ENCODE peak calls at places on chromosomes 7 and 10, in four cellular contexts. One of them, this sample, is unnamed.

GRCh38 chr7:105651798-105652197 is 70.5 kb upstream of the EFCAB10 start:
- DNase-seq in tibial nerve: no peak
- DNase-seq in adrenal gland: no peak
- DNase-seq in lower leg skin: no peak
- DNase-seq in this sample: no peak

GRCh38 chr7:131325179-131325840 is 2.4 kb upstream of the MKLN1 start:
- DNase-seq in tibial nerve: no peak
- DNase-seq in adrenal gland: no peak
- DNase-seq in lower leg skin: no peak
- DNase-seq in this sample: no peak

GRCh38 chr7:29342761-29343160 is 148.2 kb downstream of the CHN2 start:
- DNase-seq in tibial nerve: no peak
- DNase-seq in adrenal gland: no peak
- DNase-seq in lower leg skin: no peak
- DNase-seq in this sample: no peak

GRCh38 chr10:42975558-42976352 is 101.1 kb upstream of the RET start:
- DNase-seq in tibial nerve: peak
- DNase-seq in adrenal gland: peak
- DNase-seq in lower leg skin: no peak
- DNase-seq in this sample: no peak

GRCh38 chr7:123601530-123601929 is at the start of gene ASB15:
- DNase-seq in tibial nerve: no peak
- DNase-seq in adrenal gland: no peak
- DNase-seq in lower leg skin: no peak
- DNase-seq in this sample: peak

GRCh38 chr10:122462533-122463465 is 1.4 kb downstream of the HTRA1 start:
- DNase-seq in tibial nerve: no peak
- DNase-seq in adrenal gland: peak
- DNase-seq in lower leg skin: peak
- DNase-seq in this sample: peak

GRCh38 chr10:30691601-30692015 is 62.1 kb upstream of the LYZL2 start:
- DNase-seq in tibial nerve: no peak
- DNase-seq in adrenal gland: no peak
- DNase-seq in lower leg skin: no peak
- DNase-seq in this sample: no peak

GRCh38 chr10:34492081-34492480 is 323.0 kb downstream of the PARD3 start:
- DNase-seq in tibial nerve: no peak
- DNase-seq in adrenal gland: no peak
- DNase-seq in lower leg skin: no peak
- DNase-seq in this sample: no peak

GRCh38 chr10:50325449-50326188 is 74.3 kb upstream of the ASAH2 start:
- DNase-seq in tibial nerve: peak
- DNase-seq in adrenal gland: peak
- DNase-seq in lower leg skin: peak
- DNase-seq in this sample: no peak

GRCh38 chr10:73744690-73744994 is 470 bp downstream of the SEC24C start:
- DNase-seq in tibial nerve: peak
- DNase-seq in adrenal gland: peak
- DNase-seq in lower leg skin: peak
- DNase-seq in this sample: peak

GRCh38 chr7:25495342-25495855 is 267.1 kb upstream of the NPVF start:
- DNase-seq in tibial nerve: peak
- DNase-seq in adrenal gland: no peak
- DNase-seq in lower leg skin: no peak
- DNase-seq in this sample: no peak

GRCh38 chr10:53130337-53130736 is 357.8 kb upstream of the MBL2 start:
- DNase-seq in tibial nerve: no peak
- DNase-seq in adrenal gland: no peak
- DNase-seq in lower leg skin: no peak
- DNase-seq in this sample: no peak

GRCh38 chr10:69847458-69847857 is 45.8 kb downstream of the COL13A1 start:
- DNase-seq in tibial nerve: no peak
- DNase-seq in adrenal gland: no peak
- DNase-seq in lower leg skin: no peak
- DNase-seq in this sample: no peak

GRCh38 chr10:29257106-29257783 is 31.6 kb upstream of the LYZL1 start:
- DNase-seq in tibial nerve: peak
- DNase-seq in adrenal gland: peak
- DNase-seq in lower leg skin: peak
- DNase-seq in this sample: peak

GRCh38 chr10:11345224-11346054 is 266.0 kb downstream of the USP6NL start:
- DNase-seq in tibial nerve: no peak
- DNase-seq in adrenal gland: no peak
- DNase-seq in lower leg skin: peak
- DNase-seq in this sample: no peak

GRCh38 chr7:91718071-91718470 is 162.4 kb downstream of the MTERF1 start:
- DNase-seq in tibial nerve: no peak
- DNase-seq in adrenal gland: no peak
- DNase-seq in lower leg skin: no peak
- DNase-seq in this sample: no peak

GRCh38 chr7:148950806-148951205 is 66.7 kb upstream of the EZH2 start:
- DNase-seq in tibial nerve: no peak
- DNase-seq in adrenal gland: no peak
- DNase-seq in lower leg skin: no peak
- DNase-seq in this sample: no peak

GRCh38 chr7:154978045-154978444 is 24.9 kb downstream of the PAXIP1 start:
- DNase-seq in tibial nerve: no peak
- DNase-seq in adrenal gland: no peak
- DNase-seq in lower leg skin: no peak
- DNase-seq in this sample: no peak

GRCh38 chr7:32957326-32958045 is at the start of gene FKBP9:
- DNase-seq in tibial nerve: peak
- DNase-seq in adrenal gland: peak
- DNase-seq in lower leg skin: peak
- DNase-seq in this sample: peak

GRCh38 chr7:778271-778967 is 51.3 kb upstream of the PRKAR1B start:
- DNase-seq in tibial nerve: no peak
- DNase-seq in adrenal gland: no peak
- DNase-seq in lower leg skin: no peak
- DNase-seq in this sample: no peak

GRCh38 chr10:25661632-25662031 is 272.4 kb upstream of the MYO3A start:
- DNase-seq in tibial nerve: no peak
- DNase-seq in adrenal gland: no peak
- DNase-seq in lower leg skin: no peak
- DNase-seq in this sample: no peak

GRCh38 chr10:8898745-8899330 is 844.4 kb downstream of the GATA3 start:
- DNase-seq in tibial nerve: no peak
- DNase-seq in adrenal gland: no peak
- DNase-seq in lower leg skin: no peak
- DNase-seq in this sample: no peak

GRCh38 chr7:90401989-90402388 is 1.3 kb upstream of the CLDN12 start:
- DNase-seq in tibial nerve: no peak
- DNase-seq in adrenal gland: peak
- DNase-seq in lower leg skin: no peak
- DNase-seq in this sample: no peak

GRCh38 chr10:13990918-13991317 is 339.8 kb downstream of the FRMD4A start:
- DNase-seq in tibial nerve: no peak
- DNase-seq in adrenal gland: no peak
- DNase-seq in lower leg skin: no peak
- DNase-seq in this sample: no peak

GRCh38 chr7:106862317-106863183 is 2.5 kb upstream of the PIK3CG start:
- DNase-seq in tibial nerve: no peak
- DNase-seq in adrenal gland: no peak
- DNase-seq in lower leg skin: no peak
- DNase-seq in this sample: no peak

GRCh38 chr7:6636741-6637543 is at the start of gene ZNF316:
- DNase-seq in tibial nerve: no peak
- DNase-seq in adrenal gland: peak
- DNase-seq in lower leg skin: no peak
- DNase-seq in this sample: peak

GRCh38 chr10:644076-644942 is 45.2 kb downstream of the DIP2C start:
- DNase-seq in tibial nerve: no peak
- DNase-seq in adrenal gland: no peak
- DNase-seq in lower leg skin: no peak
- DNase-seq in this sample: no peak

GRCh38 chr10:105879396-105879795 is 1238.3 kb downstream of the SORCS3 start:
- DNase-seq in tibial nerve: no peak
- DNase-seq in adrenal gland: no peak
- DNase-seq in lower leg skin: no peak
- DNase-seq in this sample: no peak

GRCh38 chr7:39672176-39672575 is 48.8 kb downstream of the RALA start:
- DNase-seq in tibial nerve: no peak
- DNase-seq in adrenal gland: no peak
- DNase-seq in lower leg skin: no peak
- DNase-seq in this sample: no peak

GRCh38 chr7:145212050-145212449 is 376.2 kb upstream of the TPK1 start:
- DNase-seq in tibial nerve: no peak
- DNase-seq in adrenal gland: no peak
- DNase-seq in lower leg skin: no peak
- DNase-seq in this sample: no peak

GRCh38 chr10:133325761-133326463 is 10.8 kb downstream of the CALY start:
- DNase-seq in tibial nerve: no peak
- DNase-seq in adrenal gland: no peak
- DNase-seq in lower leg skin: no peak
- DNase-seq in this sample: no peak

GRCh38 chr10:78575400-78575799 is 493.4 kb upstream of the ZMIZ1 start:
- DNase-seq in tibial nerve: no peak
- DNase-seq in adrenal gland: no peak
- DNase-seq in lower leg skin: no peak
- DNase-seq in this sample: no peak

GRCh38 chr7:78734626-78735025 is 718.8 kb downstream of the MAGI2 start:
- DNase-seq in tibial nerve: no peak
- DNase-seq in adrenal gland: no peak
- DNase-seq in lower leg skin: no peak
- DNase-seq in this sample: no peak

GRCh38 chr10:17409170-17409733 is 45.1 kb downstream of the ST8SIA6 start:
- DNase-seq in tibial nerve: no peak
- DNase-seq in adrenal gland: no peak
- DNase-seq in lower leg skin: no peak
- DNase-seq in this sample: no peak

GRCh38 chr10:22681783-22682183 is 32.6 kb downstream of the PIP4K2A start:
- DNase-seq in tibial nerve: no peak
- DNase-seq in adrenal gland: no peak
- DNase-seq in lower leg skin: no peak
- DNase-seq in this sample: no peak

GRCh38 chr7:136966825-136967224 is 98.4 kb downstream of the CHRM2 start:
- DNase-seq in tibial nerve: no peak
- DNase-seq in adrenal gland: no peak
- DNase-seq in lower leg skin: no peak
- DNase-seq in this sample: no peak

GRCh38 chr7:13262929-13263530 is 575.6 kb downstream of the ARL4A start:
- DNase-seq in tibial nerve: no peak
- DNase-seq in adrenal gland: no peak
- DNase-seq in lower leg skin: no peak
- DNase-seq in this sample: no peak

GRCh38 chr7:94761451-94761850 is 105.5 kb upstream of the SGCE start:
- DNase-seq in tibial nerve: no peak
- DNase-seq in adrenal gland: no peak
- DNase-seq in lower leg skin: no peak
- DNase-seq in this sample: no peak
- TF ChIP-seq POLR2A in tibial nerve: no peak
- TF ChIP-seq POLR2A in adrenal gland: no peak
- TF ChIP-seq POLR2A in lower leg skin: no peak
- TF ChIP-seq POLR2A in this sample: no peak

GRCh38 chr7:108455524-108455832 is 758 bp downstream of the NRCAM start:
- DNase-seq in tibial nerve: no peak
- DNase-seq in adrenal gland: peak
- DNase-seq in lower leg skin: no peak
- DNase-seq in this sample: no peak

GRCh38 chr7:108454674-108455523 is 1.3 kb downstream of the NRCAM start:
- DNase-seq in tibial nerve: no peak
- DNase-seq in adrenal gland: peak
- DNase-seq in lower leg skin: no peak
- DNase-seq in this sample: no peak

GRCh38 chr7:108456845-108457540 is 757 bp upstream of the NRCAM start:
- DNase-seq in tibial nerve: no peak
- DNase-seq in adrenal gland: no peak
- DNase-seq in lower leg skin: no peak
- DNase-seq in this sample: no peak

GRCh38 chr7:108454317-108454673 is 1.9 kb downstream of the NRCAM start:
- DNase-seq in tibial nerve: no peak
- DNase-seq in adrenal gland: no peak
- DNase-seq in lower leg skin: no peak
- DNase-seq in this sample: no peak

GRCh38 chr7:108455833-108456677 is at the start of gene NRCAM:
- DNase-seq in tibial nerve: no peak
- DNase-seq in adrenal gland: peak
- DNase-seq in lower leg skin: no peak
- DNase-seq in this sample: peak
- TF ChIP-seq POLR2A in tibial nerve: no peak
- TF ChIP-seq POLR2A in adrenal gland: peak
- TF ChIP-seq POLR2A in lower leg skin: no peak
- TF ChIP-seq POLR2A in this sample: no peak

GRCh38 chr7:64665980-64666674 is at the start of gene ZNF107:
- DNase-seq in tibial nerve: peak
- DNase-seq in adrenal gland: peak
- DNase-seq in lower leg skin: peak
- DNase-seq in this sample: peak
- TF ChIP-seq POLR2A in tibial nerve: peak
- TF ChIP-seq POLR2A in adrenal gland: no peak
- TF ChIP-seq POLR2A in lower leg skin: no peak
- TF ChIP-seq POLR2A in this sample: peak

GRCh38 chr10:71255817-71256660 is 43.7 kb downstream of the UNC5B start:
- DNase-seq in tibial nerve: no peak
- DNase-seq in adrenal gland: no peak
- DNase-seq in lower leg skin: peak
- DNase-seq in this sample: peak
- TF ChIP-seq POLR2A in tibial nerve: no peak
- TF ChIP-seq POLR2A in adrenal gland: no peak
- TF ChIP-seq POLR2A in lower leg skin: no peak
- TF ChIP-seq POLR2A in this sample: no peak

GRCh38 chr7:100570954-100571828 is 2.5 kb downstream of the SAP25 start:
- DNase-seq in tibial nerve: no peak
- DNase-seq in adrenal gland: peak
- DNase-seq in lower leg skin: no peak
- DNase-seq in this sample: no peak
- TF ChIP-seq POLR2A in tibial nerve: no peak
- TF ChIP-seq POLR2A in adrenal gland: no peak
- TF ChIP-seq POLR2A in lower leg skin: no peak
- TF ChIP-seq POLR2A in this sample: no peak

DNA sequence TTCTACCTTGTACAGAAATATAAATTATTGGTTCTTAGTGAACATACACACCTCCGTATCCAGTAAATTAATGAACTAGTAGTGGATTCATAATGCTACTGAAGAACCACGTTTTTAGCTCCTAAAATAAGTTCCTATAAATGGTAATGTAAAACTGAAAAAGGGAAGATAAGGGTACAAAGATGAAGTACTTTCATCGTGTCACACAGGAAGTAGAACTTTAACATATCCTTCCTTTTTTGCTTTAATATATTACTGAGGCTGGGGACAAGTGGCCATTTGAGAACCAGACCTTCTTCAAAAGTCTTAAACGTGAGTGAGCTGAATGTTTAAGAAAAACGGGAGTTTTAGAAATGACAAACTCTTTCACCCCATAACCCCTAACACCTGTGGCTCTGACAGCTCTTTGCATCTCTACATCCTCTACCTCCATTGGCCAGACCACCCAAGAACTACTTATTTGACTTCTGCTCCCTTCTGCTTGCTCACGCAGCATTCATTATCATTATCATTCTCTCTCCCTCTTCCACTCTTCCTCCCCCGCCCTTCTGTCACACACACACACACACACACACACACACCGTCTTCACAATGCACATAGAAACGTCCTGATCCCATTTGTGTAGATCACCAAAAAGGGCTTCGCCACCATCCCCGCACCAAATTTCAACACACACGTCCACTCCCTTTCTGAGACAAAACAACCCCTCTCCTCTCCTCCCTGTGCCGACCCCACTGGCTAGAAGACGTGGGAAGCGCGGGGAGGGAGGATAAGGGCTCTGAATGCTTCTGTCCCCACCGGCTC is 684 bp downstream of the SKAP2 start:
- DNase-seq in tibial nerve: peak
- DNase-seq in adrenal gland: no peak
- DNase-seq in lower leg skin: no peak
- DNase-seq in this sample: no peak
- TF ChIP-seq POLR2A in tibial nerve: no peak
- TF ChIP-seq POLR2A in adrenal gland: no peak
- TF ChIP-seq POLR2A in lower leg skin: no peak
- TF ChIP-seq POLR2A in this sample: no peak